ENCODE peak calls at places on chromosomes 2 and 18, in ten cellular contexts. One of them, this sample, is unnamed.
A peak's percentile ranks its signal among the peaks of the same experiment; 100 is the strongest.

GRCh38 chr2:130873700-130874346 is 37.1 kb downstream of the ARHGEF4 start:
- DNase-seq in neural progenitor cell: peak; percentile 84
- DNase-seq in WERI-Rb-1: peak; percentile 79
- DNase-seq in uterus: peak; percentile 38
- DNase-seq in cardiac muscle cell: peak; percentile 78
- DNase-seq in fibroblast of the aortic adventitia: peak; percentile 71
- DNase-seq in transverse colon: peak; percentile 79
- DNase-seq in NB4: peak; percentile 76
- DNase-seq in fibroblast of mammary gland: peak; percentile 62
- DNase-seq in PC-3: peak; percentile 76
- DNase-seq in this sample: peak; percentile 71

GRCh38 chr18:73840319-73841065 is 307.1 kb downstream of the FBXO15 start:
- DNase-seq in fibroblast of the aortic adventitia: no peak
- DNase-seq in cardiac muscle cell: no peak
- DNase-seq in transverse colon: no peak
- DNase-seq in neural progenitor cell: peak; percentile 8
- DNase-seq in WERI-Rb-1: peak; percentile 20
- DNase-seq in uterus: no peak
- DNase-seq in NB4: no peak
- DNase-seq in PC-3: no peak
- DNase-seq in fibroblast of mammary gland: no peak
- DNase-seq in this sample: no peak

GRCh38 chr2:173395567-173396351 is 41.1 kb downstream of the CDCA7 start:
- DNase-seq in NB4: peak; percentile 34
- DNase-seq in WERI-Rb-1: no peak
- DNase-seq in fibroblast of mammary gland: no peak
- DNase-seq in fibroblast of the aortic adventitia: no peak
- DNase-seq in cardiac muscle cell: no peak
- DNase-seq in neural progenitor cell: no peak
- DNase-seq in transverse colon: no peak
- DNase-seq in PC-3: no peak
- DNase-seq in uterus: no peak
- DNase-seq in this sample: no peak

GRCh38 chr18:33875029-33875428 is 297.0 kb downstream of the ASXL3 start:
- DNase-seq in transverse colon: no peak
- DNase-seq in fibroblast of mammary gland: no peak
- DNase-seq in WERI-Rb-1: no peak
- DNase-seq in fibroblast of the aortic adventitia: no peak
- DNase-seq in uterus: no peak
- DNase-seq in neural progenitor cell: no peak
- DNase-seq in cardiac muscle cell: no peak
- DNase-seq in NB4: no peak
- DNase-seq in PC-3: no peak
- DNase-seq in this sample: no peak

GRCh38 chr2:75589344-75590105 is 28.8 kb upstream of the EVA1A start:
- DNase-seq in neural progenitor cell: no peak
- DNase-seq in WERI-Rb-1: no peak
- DNase-seq in fibroblast of mammary gland: peak; percentile 32
- DNase-seq in cardiac muscle cell: peak; percentile 62
- DNase-seq in uterus: no peak
- DNase-seq in transverse colon: no peak
- DNase-seq in PC-3: no peak
- DNase-seq in NB4: no peak
- DNase-seq in fibroblast of the aortic adventitia: peak; percentile 83
- DNase-seq in this sample: no peak

GRCh38 chr2:10423400-10423774 is 24.7 kb downstream of the ODC1 start:
- DNase-seq in transverse colon: no peak
- DNase-seq in cardiac muscle cell: no peak
- DNase-seq in NB4: no peak
- DNase-seq in fibroblast of the aortic adventitia: no peak
- DNase-seq in WERI-Rb-1: no peak
- DNase-seq in uterus: no peak
- DNase-seq in PC-3: no peak
- DNase-seq in fibroblast of mammary gland: no peak
- DNase-seq in neural progenitor cell: no peak
- DNase-seq in this sample: no peak

GRCh38 chr2:72117718-72118117 is 29.9 kb downstream of the CYP26B1 start:
- DNase-seq in cardiac muscle cell: no peak
- DNase-seq in WERI-Rb-1: no peak
- DNase-seq in uterus: no peak
- DNase-seq in PC-3: no peak
- DNase-seq in neural progenitor cell: no peak
- DNase-seq in transverse colon: no peak
- DNase-seq in NB4: no peak
- DNase-seq in fibroblast of mammary gland: no peak
- DNase-seq in fibroblast of the aortic adventitia: no peak
- DNase-seq in this sample: no peak

GRCh38 chr2:66495788-66496640 is 61.1 kb downstream of the MEIS1 start:
- DNase-seq in PC-3: peak; percentile 84
- DNase-seq in uterus: peak; percentile 79
- DNase-seq in WERI-Rb-1: peak; percentile 38
- DNase-seq in neural progenitor cell: peak; percentile 38
- DNase-seq in NB4: peak; percentile 39
- DNase-seq in cardiac muscle cell: peak; percentile 88
- DNase-seq in transverse colon: no peak
- DNase-seq in fibroblast of mammary gland: peak; percentile 94
- DNase-seq in fibroblast of the aortic adventitia: peak; percentile 85
- DNase-seq in this sample: no peak

GRCh38 chr18:74525741-74526140 is 8.6 kb upstream of the CNDP1 start:
- DNase-seq in transverse colon: peak; percentile 89
- DNase-seq in PC-3: no peak
- DNase-seq in WERI-Rb-1: no peak
- DNase-seq in neural progenitor cell: no peak
- DNase-seq in cardiac muscle cell: no peak
- DNase-seq in fibroblast of the aortic adventitia: no peak
- DNase-seq in fibroblast of mammary gland: no peak
- DNase-seq in uterus: no peak
- DNase-seq in NB4: no peak
- DNase-seq in this sample: peak; percentile 32

GRCh38 chr18:35602193-35602820 is 20.8 kb downstream of the GALNT1 start:
- DNase-seq in fibroblast of the aortic adventitia: no peak
- DNase-seq in transverse colon: no peak
- DNase-seq in uterus: no peak
- DNase-seq in fibroblast of mammary gland: no peak
- DNase-seq in PC-3: no peak
- DNase-seq in cardiac muscle cell: no peak
- DNase-seq in WERI-Rb-1: no peak
- DNase-seq in NB4: no peak
- DNase-seq in neural progenitor cell: no peak
- DNase-seq in this sample: no peak

GRCh38 chr2:240412211-240412830 is 23.1 kb upstream of the GPC1 start:
- DNase-seq in PC-3: no peak
- DNase-seq in uterus: peak; percentile 12
- DNase-seq in neural progenitor cell: peak; percentile 33
- DNase-seq in fibroblast of mammary gland: no peak
- DNase-seq in WERI-Rb-1: no peak
- DNase-seq in fibroblast of the aortic adventitia: no peak
- DNase-seq in transverse colon: no peak
- DNase-seq in NB4: no peak
- DNase-seq in cardiac muscle cell: no peak
- DNase-seq in this sample: peak; percentile 56

GRCh38 chr2:158637357-158637756 is 157.8 kb upstream of the DAPL1 start:
- DNase-seq in fibroblast of mammary gland: no peak
- DNase-seq in transverse colon: no peak
- DNase-seq in neural progenitor cell: no peak
- DNase-seq in WERI-Rb-1: no peak
- DNase-seq in fibroblast of the aortic adventitia: no peak
- DNase-seq in NB4: no peak
- DNase-seq in cardiac muscle cell: no peak
- DNase-seq in uterus: no peak
- DNase-seq in PC-3: no peak
- DNase-seq in this sample: no peak

GRCh38 chr2:46326231-46326980 is 29.2 kb downstream of the EPAS1 start:
- DNase-seq in transverse colon: no peak
- DNase-seq in fibroblast of the aortic adventitia: peak; percentile 41
- DNase-seq in cardiac muscle cell: peak; percentile 72
- DNase-seq in uterus: peak; percentile 91
- DNase-seq in PC-3: peak; percentile 47
- DNase-seq in fibroblast of mammary gland: peak; percentile 65
- DNase-seq in neural progenitor cell: no peak
- DNase-seq in WERI-Rb-1: no peak
- DNase-seq in NB4: peak; percentile 49
- DNase-seq in this sample: no peak

GRCh38 chr2:105517814-105518705 is 119.2 kb upstream of the FHL2 start:
- DNase-seq in uterus: no peak
- DNase-seq in fibroblast of mammary gland: peak; percentile 49
- DNase-seq in NB4: no peak
- DNase-seq in neural progenitor cell: no peak
- DNase-seq in WERI-Rb-1: no peak
- DNase-seq in PC-3: no peak
- DNase-seq in transverse colon: peak; percentile 13
- DNase-seq in cardiac muscle cell: peak; percentile 82
- DNase-seq in fibroblast of the aortic adventitia: peak; percentile 71
- DNase-seq in this sample: peak; percentile 68

GRCh38 chr2:43455735-43456642 is 139.8 kb downstream of the THADA start:
- DNase-seq in fibroblast of mammary gland: peak; percentile 99
- DNase-seq in NB4: peak; percentile 46
- DNase-seq in neural progenitor cell: no peak
- DNase-seq in WERI-Rb-1: no peak
- DNase-seq in PC-3: peak; percentile 23
- DNase-seq in cardiac muscle cell: peak; percentile 83
- DNase-seq in transverse colon: no peak
- DNase-seq in uterus: no peak
- DNase-seq in fibroblast of the aortic adventitia: peak; percentile 66
- DNase-seq in this sample: no peak
- TF ChIP-seq CTCF in fibroblast of mammary gland: no peak
- TF ChIP-seq CTCF in NB4: no peak
- TF ChIP-seq CTCF in neural progenitor cell: no peak
- TF ChIP-seq CTCF in WERI-Rb-1: no peak
- TF ChIP-seq CTCF in PC-3: no peak
- TF ChIP-seq CTCF in cardiac muscle cell: no peak
- TF ChIP-seq CTCF in transverse colon: no peak
- TF ChIP-seq CTCF in uterus: no peak
- TF ChIP-seq CTCF in fibroblast of the aortic adventitia: peak; percentile 1
- TF ChIP-seq CTCF in this sample: peak; percentile 31

GRCh38 chr18:3722662-3723433 is 272.9 kb downstream of the TGIF1 start:
- DNase-seq in NB4: no peak
- DNase-seq in WERI-Rb-1: no peak
- DNase-seq in transverse colon: no peak
- DNase-seq in fibroblast of mammary gland: no peak
- DNase-seq in uterus: no peak
- DNase-seq in PC-3: no peak
- DNase-seq in fibroblast of the aortic adventitia: no peak
- DNase-seq in cardiac muscle cell: no peak
- DNase-seq in neural progenitor cell: no peak
- DNase-seq in this sample: no peak
- H3K4me3 ChIP-seq in NB4: no peak overlapping the region
- H3K4me3 ChIP-seq in WERI-Rb-1: no peak overlapping the region
- H3K4me3 ChIP-seq in transverse colon: no peak overlapping the region
- H3K4me3 ChIP-seq in fibroblast of mammary gland: no peak overlapping the region
- H3K4me3 ChIP-seq in uterus: no peak overlapping the region
- H3K4me3 ChIP-seq in PC-3: no peak overlapping the region
- H3K4me3 ChIP-seq in fibroblast of the aortic adventitia: no peak overlapping the region
- H3K4me3 ChIP-seq in cardiac muscle cell: no peak overlapping the region
- H3K4me3 ChIP-seq in neural progenitor cell: no peak overlapping the region
- H3K4me3 ChIP-seq in this sample: no peak overlapping the region

DNA sequence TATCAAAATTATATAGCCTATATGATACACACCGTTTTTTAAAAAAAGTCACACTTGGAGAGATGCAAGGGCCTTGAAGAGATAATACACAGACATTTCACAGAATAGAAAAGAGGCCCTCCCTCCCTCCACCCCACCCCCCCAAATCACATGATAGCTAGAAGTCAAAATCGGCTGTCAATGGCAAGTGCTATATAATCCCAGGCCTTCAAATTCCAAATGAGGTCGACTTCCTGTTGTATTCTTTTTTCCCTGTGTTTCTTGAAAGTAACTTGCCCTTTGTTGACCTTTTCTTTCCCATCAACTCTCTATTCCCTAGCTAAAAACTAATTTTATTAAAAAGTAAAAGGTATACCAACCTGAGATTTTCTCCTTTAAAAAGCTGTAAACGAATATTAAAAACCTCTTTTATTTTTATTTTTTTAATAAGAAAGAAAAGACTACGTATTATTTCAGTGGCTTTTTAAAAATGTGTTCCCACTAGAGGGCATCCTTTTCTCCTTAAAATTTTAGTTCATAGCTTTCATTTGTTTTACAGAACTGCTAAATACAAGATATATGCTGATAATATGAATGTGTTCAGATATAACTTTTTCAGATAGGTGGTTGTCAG is 46.6 kb downstream of the KCMF1 start:
- DNase-seq in cardiac muscle cell: peak; percentile 40
- DNase-seq in transverse colon: no peak
- DNase-seq in neural progenitor cell: no peak
- DNase-seq in fibroblast of mammary gland: no peak
- DNase-seq in WERI-Rb-1: no peak
- DNase-seq in NB4: peak; percentile 30
- DNase-seq in fibroblast of the aortic adventitia: peak; percentile 62
- DNase-seq in PC-3: peak; percentile 53
- DNase-seq in uterus: no peak
- DNase-seq in this sample: no peak
- TF ChIP-seq CTCF in cardiac muscle cell: peak; percentile 48
- TF ChIP-seq CTCF in transverse colon: peak; percentile 22
- TF ChIP-seq CTCF in neural progenitor cell: peak; percentile 56
- TF ChIP-seq CTCF in fibroblast of mammary gland: peak; percentile 39
- TF ChIP-seq CTCF in WERI-Rb-1: no peak
- TF ChIP-seq CTCF in NB4: no peak
- TF ChIP-seq CTCF in fibroblast of the aortic adventitia: peak; percentile 41
- TF ChIP-seq CTCF in PC-3: peak; percentile 52
- TF ChIP-seq CTCF in uterus: peak; percentile 33
- TF ChIP-seq CTCF in this sample: peak; percentile 45

GRCh38 chr2:207161724-207162123 is 4.0 kb downstream of the KLF7 start:
- DNase-seq in neural progenitor cell: no peak
- DNase-seq in WERI-Rb-1: no peak
- DNase-seq in transverse colon: no peak
- DNase-seq in fibroblast of the aortic adventitia: peak; percentile 39
- DNase-seq in NB4: no peak
- DNase-seq in cardiac muscle cell: peak; percentile 33
- DNase-seq in fibroblast of mammary gland: peak; percentile 87
- DNase-seq in uterus: no peak
- DNase-seq in PC-3: peak; percentile 75
- DNase-seq in this sample: no peak

GRCh38 chr2:207162319-207162718 is 3.4 kb downstream of the KLF7 start:
- DNase-seq in cardiac muscle cell: peak; percentile 39
- DNase-seq in transverse colon: no peak
- DNase-seq in fibroblast of mammary gland: peak; percentile 57
- DNase-seq in neural progenitor cell: no peak
- DNase-seq in uterus: no peak
- DNase-seq in PC-3: no peak
- DNase-seq in NB4: no peak
- DNase-seq in WERI-Rb-1: no peak
- DNase-seq in fibroblast of the aortic adventitia: peak; percentile 70
- DNase-seq in this sample: no peak

GRCh38 chr2:207161247-207161646 is 4.5 kb downstream of the KLF7 start:
- DNase-seq in neural progenitor cell: no peak
- DNase-seq in fibroblast of the aortic adventitia: no peak
- DNase-seq in transverse colon: no peak
- DNase-seq in NB4: no peak
- DNase-seq in WERI-Rb-1: no peak
- DNase-seq in cardiac muscle cell: no peak
- DNase-seq in PC-3: no peak
- DNase-seq in uterus: no peak
- DNase-seq in fibroblast of mammary gland: no peak
- DNase-seq in this sample: no peak

GRCh38 chr2:207163815-207164747 is 1.7 kb downstream of the KLF7 start:
- DNase-seq in transverse colon: peak; percentile 52
- DNase-seq in PC-3: peak; percentile 54
- DNase-seq in WERI-Rb-1: peak; percentile 78
- DNase-seq in cardiac muscle cell: peak; percentile 78
- DNase-seq in neural progenitor cell: peak; percentile 36
- DNase-seq in fibroblast of the aortic adventitia: peak; percentile 57
- DNase-seq in uterus: peak; percentile 73
- DNase-seq in fibroblast of mammary gland: no peak
- DNase-seq in NB4: peak; percentile 21
- DNase-seq in this sample: peak; percentile 74

GRCh38 chr2:207163053-207163814 is 2.5 kb downstream of the KLF7 start:
- DNase-seq in cardiac muscle cell: peak; percentile 87
- DNase-seq in uterus: peak; percentile 64
- DNase-seq in PC-3: peak; percentile 97
- DNase-seq in transverse colon: peak; percentile 17
- DNase-seq in fibroblast of mammary gland: peak; percentile 95
- DNase-seq in neural progenitor cell: no peak
- DNase-seq in fibroblast of the aortic adventitia: peak; percentile 91
- DNase-seq in WERI-Rb-1: no peak
- DNase-seq in NB4: no peak
- DNase-seq in this sample: no peak
- H3K4me3 ChIP-seq in cardiac muscle cell: peak overlapping the region; percentile 85
- H3K4me3 ChIP-seq in uterus: peak overlapping the region; percentile 87
- H3K4me3 ChIP-seq in PC-3: peak overlapping the region; percentile 94
- H3K4me3 ChIP-seq in transverse colon: peak overlapping the region; percentile 87
- H3K4me3 ChIP-seq in fibroblast of mammary gland: peak overlapping the region; percentile 91
- H3K4me3 ChIP-seq in neural progenitor cell: peak overlapping the region; percentile 74
- H3K4me3 ChIP-seq in fibroblast of the aortic adventitia: peak overlapping the region; percentile 71
- H3K4me3 ChIP-seq in WERI-Rb-1: peak overlapping the region; percentile 69
- H3K4me3 ChIP-seq in NB4: no peak overlapping the region
- H3K4me3 ChIP-seq in this sample: peak overlapping the region; percentile 76

This sample was measured in upper lobe of right lung.